ENCODE peak calls at places on chromosomes 13 and 19, in six cellular contexts. G, H, W, Q, O and M are unnamed samples.

GRCh38 chr19:47402504-47402903 is 16.8 kb downstream of the MEIS3 start:
- DNase-seq in G (no peak), H (no peak), W (no peak), Q (no peak), O (no peak), M (no peak)

GRCh38 chr13:33349996-33350826 is 64.7 kb upstream of the STARD13 start:
- DNase-seq in G (no peak), H (peak; percentile 41), W (peak; percentile 68), Q (peak; percentile 50), O (peak; percentile 66), M (no peak)

GRCh38 chr19:41427647-41428480 is 690 bp upstream of the B3GNT8 start:
- DNase-seq in G (no peak), H (peak; percentile 91), W (peak; percentile 48), Q (no peak), O (no peak), M (no peak)

GRCh38 chr13:76872686-76873085 is 13.5 kb downstream of the KCTD12 start:
- DNase-seq in G (no peak), H (no peak), W (no peak), Q (no peak), O (no peak), M (no peak)

GRCh38 chr13:43298799-43299198 is 275.4 kb downstream of the DNAJC15 start:
- DNase-seq in G (no peak), H (no peak), W (no peak), Q (no peak), O (no peak), M (no peak)

GRCh38 chr19:18153555-18154134 is 682 bp downstream of the PIK3R2 start:
- DNase-seq in G (no peak), H (no peak), W (peak; percentile 51), Q (no peak), O (peak; percentile 39), M (no peak)

GRCh38 chr13:113635048-113635420 is 23.0 kb downstream of the ATP4B start:
- DNase-seq in G (no peak), H (no peak), W (no peak), Q (no peak), O (no peak), M (no peak)

GRCh38 chr13:43303040-43303729 is 279.8 kb downstream of the DNAJC15 start:
- DNase-seq in G (no peak), H (peak; percentile 44), W (peak; percentile 51), Q (peak; percentile 66), O (peak; percentile 56), M (no peak)

GRCh38 chr13:106917673-106918652 is 350.0 kb upstream of the ARGLU1 start:
- DNase-seq in G (peak; percentile 81), H (peak; percentile 90), W (peak; percentile 92), Q (peak; percentile 76), O (peak; percentile 94), M (peak; percentile 65)

GRCh38 chr19:49355890-49356289 is 6.3 kb downstream of the TEAD2 start:
- DNase-seq in G (no peak), H (no peak), W (no peak), Q (peak; percentile 50), O (no peak), M (no peak)

GRCh38 chr19:57389730-57390598 is at the start of gene ZNF548:
- DNase-seq in G (peak; percentile 98), H (peak; percentile 99), W (peak; percentile 94), Q (peak; percentile 99), O (peak; percentile 96), M (peak; percentile 98)

GRCh38 chr13:98676239-98676638 is 76.2 kb downstream of the SLC15A1 start:
- DNase-seq in G (no peak), H (no peak), W (no peak), Q (no peak), O (no peak), M (no peak)

GRCh38 chr19:7540761-7541480 is 5.4 kb downstream of the PNPLA6 start:
- DNase-seq in G (no peak), H (no peak), W (peak; percentile 56), Q (peak; percentile 55), O (no peak), M (no peak)

GRCh38 chr13:99124695-99125334 is 75.8 kb upstream of the UBAC2 start:
- DNase-seq in G (no peak), H (peak; percentile 45), W (peak; percentile 34), Q (peak; percentile 91), O (peak; percentile 66), M (no peak)